ENCODE peak calls at places on chromosomes 13 and 19, in nine cellular contexts. One of them, this sample, is unnamed.
A peak's percentile ranks its signal among the peaks of the same experiment; 100 is the strongest.

GRCh38 chr13:41054212-41054877 is 7.0 kb upstream of the WBP4 start:
- DNase-seq in stimulated activated CD8-positive, alpha-beta memory T cell treated with anti-CD3 and anti-CD28 coated beads, Interleukin-4, amount 100 ng/mL, for 48 hours: peak; percentile 44
- DNase-seq in head of caudate nucleus: peak; percentile 38
- DNase-seq in thoracic aorta: no peak
- DNase-seq in activated CD4-positive, alpha-beta T cell treated with anti-CD3 and anti-CD28 coated beads, Interleukin-2, amount 10 ng/mL, durations not matched to agents 7 days and 5 days: peak; percentile 74
- DNase-seq in left ventricle myocardium superior: no peak
- DNase-seq in stimulated activated CD4-positive, alpha-beta T cell treated with anti-CD3 and anti-CD28 coated beads, TNF-alpha, amount 100 ng/mL, for 24 hours: no peak
- DNase-seq in activated T-helper 2 cell treated with anti-CD3 and anti-CD28 coated beads, Interferon-gamma antibody, Interleukin-2, Interleukin-4, amounts not matched to agents 10 μg/mL and 5 μg/mL and 100 μg/mL, durations not matched to agents 14 hours and 24 hours and 36 hours: no peak
- DNase-seq in activated naive CD4-positive, alpha-beta T cell treated with anti-CD3 and anti-CD28 coated beads, Interleukin-2, amount 50 U/mL, for 72 hours: no peak
- DNase-seq in this sample: peak; percentile 34

GRCh38 chr19:23345838-23346237 is 49.4 kb downstream of the ZNF91 start:
- DNase-seq in stimulated activated CD8-positive, alpha-beta memory T cell treated with anti-CD3 and anti-CD28 coated beads, Interleukin-4, amount 100 ng/mL, for 48 hours: no peak
- DNase-seq in head of caudate nucleus: no peak
- DNase-seq in thoracic aorta: no peak
- DNase-seq in activated CD4-positive, alpha-beta T cell treated with anti-CD3 and anti-CD28 coated beads, Interleukin-2, amount 10 ng/mL, durations not matched to agents 7 days and 5 days: no peak
- DNase-seq in left ventricle myocardium superior: no peak
- DNase-seq in stimulated activated CD4-positive, alpha-beta T cell treated with anti-CD3 and anti-CD28 coated beads, TNF-alpha, amount 100 ng/mL, for 24 hours: no peak
- DNase-seq in activated T-helper 2 cell treated with anti-CD3 and anti-CD28 coated beads, Interferon-gamma antibody, Interleukin-2, Interleukin-4, amounts not matched to agents 10 μg/mL and 5 μg/mL and 100 μg/mL, durations not matched to agents 14 hours and 24 hours and 36 hours: no peak
- DNase-seq in activated naive CD4-positive, alpha-beta T cell treated with anti-CD3 and anti-CD28 coated beads, Interleukin-2, amount 50 U/mL, for 72 hours: no peak
- DNase-seq in this sample: no peak

GRCh38 chr13:32728327-32728726 is 142.1 kb downstream of the PDS5B start:
- DNase-seq in stimulated activated CD8-positive, alpha-beta memory T cell treated with anti-CD3 and anti-CD28 coated beads, Interleukin-4, amount 100 ng/mL, for 48 hours: no peak
- DNase-seq in head of caudate nucleus: no peak
- DNase-seq in thoracic aorta: no peak
- DNase-seq in activated CD4-positive, alpha-beta T cell treated with anti-CD3 and anti-CD28 coated beads, Interleukin-2, amount 10 ng/mL, durations not matched to agents 7 days and 5 days: no peak
- DNase-seq in left ventricle myocardium superior: no peak
- DNase-seq in stimulated activated CD4-positive, alpha-beta T cell treated with anti-CD3 and anti-CD28 coated beads, TNF-alpha, amount 100 ng/mL, for 24 hours: no peak
- DNase-seq in activated T-helper 2 cell treated with anti-CD3 and anti-CD28 coated beads, Interferon-gamma antibody, Interleukin-2, Interleukin-4, amounts not matched to agents 10 μg/mL and 5 μg/mL and 100 μg/mL, durations not matched to agents 14 hours and 24 hours and 36 hours: no peak
- DNase-seq in activated naive CD4-positive, alpha-beta T cell treated with anti-CD3 and anti-CD28 coated beads, Interleukin-2, amount 50 U/mL, for 72 hours: no peak
- DNase-seq in this sample: no peak

GRCh38 chr19:1134431-1134830 is 30.6 kb downstream of the GPX4 start:
- DNase-seq in stimulated activated CD8-positive, alpha-beta memory T cell treated with anti-CD3 and anti-CD28 coated beads, Interleukin-4, amount 100 ng/mL, for 48 hours: no peak
- DNase-seq in head of caudate nucleus: no peak
- DNase-seq in thoracic aorta: no peak
- DNase-seq in activated CD4-positive, alpha-beta T cell treated with anti-CD3 and anti-CD28 coated beads, Interleukin-2, amount 10 ng/mL, durations not matched to agents 7 days and 5 days: no peak
- DNase-seq in left ventricle myocardium superior: no peak
- DNase-seq in stimulated activated CD4-positive, alpha-beta T cell treated with anti-CD3 and anti-CD28 coated beads, TNF-alpha, amount 100 ng/mL, for 24 hours: no peak
- DNase-seq in activated T-helper 2 cell treated with anti-CD3 and anti-CD28 coated beads, Interferon-gamma antibody, Interleukin-2, Interleukin-4, amounts not matched to agents 10 μg/mL and 5 μg/mL and 100 μg/mL, durations not matched to agents 14 hours and 24 hours and 36 hours: no peak
- DNase-seq in activated naive CD4-positive, alpha-beta T cell treated with anti-CD3 and anti-CD28 coated beads, Interleukin-2, amount 50 U/mL, for 72 hours: no peak
- DNase-seq in this sample: no peak

GRCh38 chr13:110307697-110308376 is 753 bp downstream of the COL4A2 start:
- DNase-seq in stimulated activated CD8-positive, alpha-beta memory T cell treated with anti-CD3 and anti-CD28 coated beads, Interleukin-4, amount 100 ng/mL, for 48 hours: no peak
- DNase-seq in head of caudate nucleus: no peak
- DNase-seq in thoracic aorta: no peak
- DNase-seq in activated CD4-positive, alpha-beta T cell treated with anti-CD3 and anti-CD28 coated beads, Interleukin-2, amount 10 ng/mL, durations not matched to agents 7 days and 5 days: no peak
- DNase-seq in left ventricle myocardium superior: peak; percentile 58
- DNase-seq in stimulated activated CD4-positive, alpha-beta T cell treated with anti-CD3 and anti-CD28 coated beads, TNF-alpha, amount 100 ng/mL, for 24 hours: no peak
- DNase-seq in activated T-helper 2 cell treated with anti-CD3 and anti-CD28 coated beads, Interferon-gamma antibody, Interleukin-2, Interleukin-4, amounts not matched to agents 10 μg/mL and 5 μg/mL and 100 μg/mL, durations not matched to agents 14 hours and 24 hours and 36 hours: no peak
- DNase-seq in activated naive CD4-positive, alpha-beta T cell treated with anti-CD3 and anti-CD28 coated beads, Interleukin-2, amount 50 U/mL, for 72 hours: no peak
- DNase-seq in this sample: no peak

GRCh38 chr13:40874138-40874776 is 84.8 kb downstream of the SLC25A15 start:
- DNase-seq in stimulated activated CD8-positive, alpha-beta memory T cell treated with anti-CD3 and anti-CD28 coated beads, Interleukin-4, amount 100 ng/mL, for 48 hours: no peak
- DNase-seq in head of caudate nucleus: no peak
- DNase-seq in thoracic aorta: no peak
- DNase-seq in activated CD4-positive, alpha-beta T cell treated with anti-CD3 and anti-CD28 coated beads, Interleukin-2, amount 10 ng/mL, durations not matched to agents 7 days and 5 days: no peak
- DNase-seq in left ventricle myocardium superior: no peak
- DNase-seq in stimulated activated CD4-positive, alpha-beta T cell treated with anti-CD3 and anti-CD28 coated beads, TNF-alpha, amount 100 ng/mL, for 24 hours: no peak
- DNase-seq in activated T-helper 2 cell treated with anti-CD3 and anti-CD28 coated beads, Interferon-gamma antibody, Interleukin-2, Interleukin-4, amounts not matched to agents 10 μg/mL and 5 μg/mL and 100 μg/mL, durations not matched to agents 14 hours and 24 hours and 36 hours: no peak
- DNase-seq in activated naive CD4-positive, alpha-beta T cell treated with anti-CD3 and anti-CD28 coated beads, Interleukin-2, amount 50 U/mL, for 72 hours: no peak
- DNase-seq in this sample: no peak

GRCh38 chr19:8069116-8069973 is 16.8 kb downstream of the CCL25 start:
- DNase-seq in stimulated activated CD8-positive, alpha-beta memory T cell treated with anti-CD3 and anti-CD28 coated beads, Interleukin-4, amount 100 ng/mL, for 48 hours: peak; percentile 54
- DNase-seq in head of caudate nucleus: peak; percentile 23
- DNase-seq in thoracic aorta: no peak
- DNase-seq in activated CD4-positive, alpha-beta T cell treated with anti-CD3 and anti-CD28 coated beads, Interleukin-2, amount 10 ng/mL, durations not matched to agents 7 days and 5 days: no peak
- DNase-seq in left ventricle myocardium superior: no peak
- DNase-seq in stimulated activated CD4-positive, alpha-beta T cell treated with anti-CD3 and anti-CD28 coated beads, TNF-alpha, amount 100 ng/mL, for 24 hours: peak; percentile 17
- DNase-seq in activated T-helper 2 cell treated with anti-CD3 and anti-CD28 coated beads, Interferon-gamma antibody, Interleukin-2, Interleukin-4, amounts not matched to agents 10 μg/mL and 5 μg/mL and 100 μg/mL, durations not matched to agents 14 hours and 24 hours and 36 hours: no peak
- DNase-seq in activated naive CD4-positive, alpha-beta T cell treated with anti-CD3 and anti-CD28 coated beads, Interleukin-2, amount 50 U/mL, for 72 hours: no peak
- DNase-seq in this sample: no peak

GRCh38 chr19:5936308-5936980 is 22.4 kb downstream of the CAPS start:
- DNase-seq in stimulated activated CD8-positive, alpha-beta memory T cell treated with anti-CD3 and anti-CD28 coated beads, Interleukin-4, amount 100 ng/mL, for 48 hours: no peak
- DNase-seq in head of caudate nucleus: no peak
- DNase-seq in thoracic aorta: no peak
- DNase-seq in activated CD4-positive, alpha-beta T cell treated with anti-CD3 and anti-CD28 coated beads, Interleukin-2, amount 10 ng/mL, durations not matched to agents 7 days and 5 days: no peak
- DNase-seq in left ventricle myocardium superior: no peak
- DNase-seq in stimulated activated CD4-positive, alpha-beta T cell treated with anti-CD3 and anti-CD28 coated beads, TNF-alpha, amount 100 ng/mL, for 24 hours: no peak
- DNase-seq in activated T-helper 2 cell treated with anti-CD3 and anti-CD28 coated beads, Interferon-gamma antibody, Interleukin-2, Interleukin-4, amounts not matched to agents 10 μg/mL and 5 μg/mL and 100 μg/mL, durations not matched to agents 14 hours and 24 hours and 36 hours: no peak
- DNase-seq in activated naive CD4-positive, alpha-beta T cell treated with anti-CD3 and anti-CD28 coated beads, Interleukin-2, amount 50 U/mL, for 72 hours: no peak
- DNase-seq in this sample: no peak

GRCh38 chr13:41645313-41645712 is 188.0 kb downstream of the RGCC start:
- DNase-seq in stimulated activated CD8-positive, alpha-beta memory T cell treated with anti-CD3 and anti-CD28 coated beads, Interleukin-4, amount 100 ng/mL, for 48 hours: no peak
- DNase-seq in head of caudate nucleus: no peak
- DNase-seq in thoracic aorta: no peak
- DNase-seq in activated CD4-positive, alpha-beta T cell treated with anti-CD3 and anti-CD28 coated beads, Interleukin-2, amount 10 ng/mL, durations not matched to agents 7 days and 5 days: no peak
- DNase-seq in left ventricle myocardium superior: no peak
- DNase-seq in stimulated activated CD4-positive, alpha-beta T cell treated with anti-CD3 and anti-CD28 coated beads, TNF-alpha, amount 100 ng/mL, for 24 hours: no peak
- DNase-seq in activated T-helper 2 cell treated with anti-CD3 and anti-CD28 coated beads, Interferon-gamma antibody, Interleukin-2, Interleukin-4, amounts not matched to agents 10 μg/mL and 5 μg/mL and 100 μg/mL, durations not matched to agents 14 hours and 24 hours and 36 hours: no peak
- DNase-seq in activated naive CD4-positive, alpha-beta T cell treated with anti-CD3 and anti-CD28 coated beads, Interleukin-2, amount 50 U/mL, for 72 hours: no peak
- DNase-seq in this sample: no peak

This sample was measured in GM06990.